ENCODE peak calls at places on chromosomes 3 and 15, in seven cellular contexts. A, I, N, Y, Z, C and X are unnamed samples.

GRCh38 chr3:70614111-70614510 is 301.7 kb upstream of the MDFIC2 start:
- DNase-seq in A (no peak), I (no peak), N (no peak), Y (no peak), Z (no peak), C (no peak), X (no peak)

GRCh38 chr3:56835626-56836025 is 33.9 kb upstream of the ARHGEF3 start:
- DNase-seq in A (no peak), I (no peak), N (no peak), Y (no peak), Z (no peak), C (peak), X (no peak)

GRCh38 chr15:40192942-40193341 is 32.1 kb downstream of the BUB1B start:
- DNase-seq in A (no peak), I (no peak), N (peak), Y (no peak), Z (no peak), C (peak), X (no peak)

GRCh38 chr3:129745253-129745652 is 138.8 kb upstream of the PLXND1 start:
- DNase-seq in A (peak), I (no peak), N (peak), Y (no peak), Z (no peak), C (peak), X (no peak)

GRCh38 chr3:52518723-52519444 is 14.8 kb downstream of the NT5DC2 start:
- DNase-seq in A (no peak), I (no peak), N (no peak), Y (no peak), Z (no peak), C (no peak), X (no peak)

GRCh38 chr3:25508901-25509300 is 80.8 kb downstream of the RARB start:
- DNase-seq in A (no peak), I (no peak), N (no peak), Y (no peak), Z (peak), C (peak), X (no peak)

GRCh38 chr15:66961407-66961884 is 104.0 kb upstream of the SMAD3 start:
- DNase-seq in A (no peak), I (no peak), N (no peak), Y (no peak), Z (no peak), C (peak), X (no peak)

GRCh38 chr15:56774356-56774755 is 41.0 kb upstream of the ZNF280D start:
- DNase-seq in A (no peak), I (no peak), N (no peak), Y (no peak), Z (no peak), C (no peak), X (no peak)

GRCh38 chr15:57237282-57237642 is 139.0 kb upstream of the CGNL1 start:
- DNase-seq in A (no peak), I (no peak), N (no peak), Y (no peak), Z (no peak), C (no peak), X (no peak)

GRCh38 chr3:15051531-15051930 is 13.6 kb downstream of the MRPS25 start:
- DNase-seq in A (peak), I (no peak), N (no peak), Y (peak), Z (no peak), C (peak), X (peak)

GRCh38 chr3:11074007-11074406 is 80.3 kb upstream of the HRH1 start:
- DNase-seq in A (no peak), I (no peak), N (no peak), Y (no peak), Z (no peak), C (no peak), X (no peak)

GRCh38 chr3:156443079-156443478 is 111.8 kb downstream of the SSR3 start:
- DNase-seq in A (no peak), I (no peak), N (no peak), Y (no peak), Z (no peak), C (peak), X (no peak)

GRCh38 chr3:140078940-140079339 is 144.0 kb downstream of the CLSTN2 start:
- DNase-seq in A (no peak), I (no peak), N (no peak), Y (no peak), Z (no peak), C (no peak), X (no peak)

GRCh38 chr3:182789371-182789770 is 3.9 kb upstream of the ATP11B start:
- DNase-seq in A (no peak), I (no peak), N (no peak), Y (peak), Z (no peak), C (peak), X (no peak)

GRCh38 chr3:39668420-39668819 is 141.0 kb upstream of the MYRIP start:
- DNase-seq in A (peak), I (no peak), N (peak), Y (peak), Z (peak), C (peak), X (peak)

GRCh38 chr15:88465633-88466219 is 1.5 kb downstream of the MRPL46 start:
- DNase-seq in A (no peak), I (no peak), N (peak), Y (no peak), Z (no peak), C (peak), X (no peak)

GRCh38 chr3:141384157-141384556 is 15.9 kb downstream of the ZBTB38 start:
- DNase-seq in A (no peak), I (no peak), N (no peak), Y (no peak), Z (no peak), C (no peak), X (no peak)

GRCh38 chr3:97821413-97821809 is 400 bp upstream of the CRYBG3 start:
- DNase-seq in A (peak), I (peak), N (no peak), Y (no peak), Z (no peak), C (no peak), X (no peak)
- TF ChIP-seq CTCF in A (no peak), I (no peak), N (no peak), Y (no peak), Z (no peak), C (no peak), X (no peak)

GRCh38 chr3:175940881-175941280 is 1081.7 kb downstream of the NAALADL2 start:
- DNase-seq in A (no peak), I (no peak), N (no peak), Y (peak), Z (no peak), C (no peak), X (peak)
- TF ChIP-seq CTCF in A (no peak), I (no peak), N (no peak), Y (no peak), Z (no peak), C (peak), X (peak)

DNA sequence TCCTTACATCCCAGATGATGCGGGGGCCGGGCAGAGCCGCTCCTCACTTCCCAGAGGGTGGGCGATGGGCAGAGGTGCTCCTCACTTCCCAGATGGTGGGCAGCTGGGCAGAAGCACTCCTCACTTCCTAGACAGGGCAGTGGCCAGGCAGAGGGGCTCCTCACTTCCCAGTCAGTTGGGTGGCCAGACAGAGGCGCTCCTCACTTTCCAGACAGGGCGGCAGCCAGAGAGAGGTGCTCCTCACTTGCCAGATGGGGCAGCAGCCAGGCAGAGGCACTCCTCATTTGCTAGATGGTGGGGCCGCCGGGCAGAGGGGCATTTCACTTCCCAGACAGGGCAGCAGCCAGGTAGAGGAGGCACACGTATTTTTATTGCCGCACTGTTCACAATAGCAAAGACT is 622.0 kb upstream of the KCNMB2 start:
- DNase-seq in A (no peak), I (no peak), N (no peak), Y (no peak), Z (no peak), C (no peak), X (no peak)
- TF ChIP-seq CTCF in A (no peak), I (no peak), N (no peak), Y (no peak), Z (no peak), C (no peak), X (no peak)

GRCh38 chr3:99172736-99173657 is 271.5 kb upstream of the DCBLD2 start:
- DNase-seq in A (peak), I (no peak), N (peak), Y (peak), Z (peak), C (peak), X (peak)
- TF ChIP-seq CTCF in A (peak), I (peak), N (peak), Y (peak), Z (peak), C (peak), X (peak)